ENCODE peak calls at places on chromosomes 11 and 22, in ten cellular contexts. Q, S, Y, C, R, F, Z, I, L and X are unnamed samples.

GRCh38 chr11:71183878-71184277 is 68.5 kb downstream of the SHANK2 start:
- DNase-seq in Q (no peak), S (no peak), Y (no peak), C (no peak), R (no peak), F (no peak), Z (no peak), I (no peak), L (no peak), X (no peak)

GRCh38 chr11:46918087-46918751 is at the start of gene LRP4:
- DNase-seq in Q (peak), S (no peak), Y (peak), C (peak), R (no peak), F (no peak), Z (no peak), I (no peak), L (peak), X (no peak)

GRCh38 chr22:46381731-46382130 is 46.2 kb downstream of the TRMU start:
- DNase-seq in Q (no peak), S (no peak), Y (no peak), C (no peak), R (no peak), F (no peak), Z (no peak), I (no peak), L (no peak), X (no peak)

GRCh38 chr11:94876645-94877445 is 96.5 kb downstream of the CWC15 start:
- DNase-seq in Q (no peak), S (no peak), Y (peak), C (peak), R (peak), F (peak), Z (peak), I (no peak), L (no peak), X (peak)

GRCh38 chr11:83364500-83365059 is 78.4 kb upstream of the CCDC90B start:
- DNase-seq in Q (no peak), S (no peak), Y (no peak), C (no peak), R (no peak), F (no peak), Z (no peak), I (no peak), L (no peak), X (no peak)

GRCh38 chr11:131038597-131038996 is 122.3 kb upstream of the SNX19 start:
- DNase-seq in Q (peak), S (peak), Y (no peak), C (no peak), R (peak), F (no peak), Z (no peak), I (no peak), L (no peak), X (no peak)

GRCh38 chr11:36433896-36434295 is 76.2 kb downstream of the TRAF6 start:
- DNase-seq in Q (no peak), S (no peak), Y (no peak), C (no peak), R (no peak), F (no peak), Z (no peak), I (no peak), L (no peak), X (no peak)

GRCh38 chr22:19714320-19715252 is at the start of gene SEPTIN5:
- DNase-seq in Q (peak), S (no peak), Y (no peak), C (no peak), R (no peak), F (no peak), Z (no peak), I (peak), L (no peak), X (no peak)

GRCh38 chr11:2348986-2349385 is 28.1 kb upstream of the CD81 start:
- DNase-seq in Q (no peak), S (no peak), Y (no peak), C (no peak), R (peak), F (no peak), Z (no peak), I (no peak), L (no peak), X (no peak)

GRCh38 chr22:20225693-20225966 is 42.5 kb downstream of the RTN4R start:
- DNase-seq in Q (no peak), S (no peak), Y (no peak), C (no peak), R (no peak), F (no peak), Z (no peak), I (no peak), L (no peak), X (no peak)

GRCh38 chr22:40797427-40797826 is 21.7 kb downstream of the SLC25A17 start:
- DNase-seq in Q (no peak), S (no peak), Y (no peak), C (no peak), R (peak), F (no peak), Z (no peak), I (no peak), L (no peak), X (no peak)

GRCh38 chr11:107538821-107539220 is 26.7 kb downstream of the ALKBH8 start:
- DNase-seq in Q (no peak), S (no peak), Y (no peak), C (no peak), R (no peak), F (no peak), Z (no peak), I (no peak), L (no peak), X (no peak)

GRCh38 chr22:32698926-32699619 is 102.4 kb upstream of the TIMP3 start:
- DNase-seq in Q (no peak), S (no peak), Y (no peak), C (no peak), R (no peak), F (no peak), Z (no peak), I (no peak), L (no peak), X (no peak)

GRCh38 chr22:46145361-46145851 is 4.9 kb upstream of the PPARA start:
- DNase-seq in Q (no peak), S (no peak), Y (no peak), C (no peak), R (no peak), F (no peak), Z (no peak), I (no peak), L (no peak), X (no peak)

GRCh38 chr11:121983901-121984300 is 132.1 kb downstream of the BLID start:
- DNase-seq in Q (no peak), S (no peak), Y (no peak), C (no peak), R (no peak), F (no peak), Z (no peak), I (no peak), L (no peak), X (no peak)

GRCh38 chr11:2805388-2806057 is 80.1 kb downstream of the CDKN1C start:
- DNase-seq in Q (no peak), S (no peak), Y (no peak), C (no peak), R (no peak), F (no peak), Z (no peak), I (no peak), L (no peak), X (no peak)

GRCh38 chr11:16410479-16410878 is 54.1 kb upstream of the SOX6 start:
- DNase-seq in Q (no peak), S (no peak), Y (no peak), C (no peak), R (no peak), F (peak), Z (no peak), I (no peak), L (no peak), X (no peak)

GRCh38 chr11:46905806-46906205 is 12.5 kb downstream of the LRP4 start:
- DNase-seq in Q (no peak), S (no peak), Y (no peak), C (no peak), R (no peak), F (no peak), Z (no peak), I (no peak), L (no peak), X (no peak)